ENCODE peak calls at places on chromosomes 3 and 15, in ten cellular contexts. One of them, this sample, is unnamed.

GRCh38 chr15:101326026-101326315 is 30.9 kb upstream of the SNRPA1 start:
- DNase-seq in activated CD4-positive, alpha-beta memory T cell treated with anti-CD3 and anti-CD28 coated beads, Interleukin-2, amount 10 ng/mL, durations not matched to agents 7 days and 5 days: no peak
- DNase-seq in mesendoderm: no peak
- DNase-seq in left ventricle myocardium superior: no peak
- DNase-seq in fibroblast of pulmonary artery: no peak
- DNase-seq in activated T-cell treated with anti-CD3 and anti-CD28 coated beads, Interleukin-2, amount 50 U/mL, for 1 hour: no peak
- DNase-seq in germinal center: no peak
- DNase-seq in stimulated activated CD8-positive, alpha-beta memory T cell treated with anti-CD3 and anti-CD28 coated beads, Interleukin-7, amount 100 ng/mL, for 1 hour: no peak
- DNase-seq in T-helper 2 cell: no peak
- DNase-seq in spleen: peak
- DNase-seq in this sample: no peak

GRCh38 chr15:39770748-39771689 is 11.6 kb downstream of the FSIP1 start:
- DNase-seq in spleen: no peak
- DNase-seq in activated T-cell treated with anti-CD3 and anti-CD28 coated beads, Interleukin-2, amount 50 U/mL, for 1 hour: no peak
- DNase-seq in left ventricle myocardium superior: peak
- DNase-seq in germinal center: no peak
- DNase-seq in stimulated activated CD8-positive, alpha-beta memory T cell treated with anti-CD3 and anti-CD28 coated beads, Interleukin-7, amount 100 ng/mL, for 1 hour: no peak
- DNase-seq in T-helper 2 cell: no peak
- DNase-seq in fibroblast of pulmonary artery: peak
- DNase-seq in mesendoderm: peak
- DNase-seq in activated CD4-positive, alpha-beta memory T cell treated with anti-CD3 and anti-CD28 coated beads, Interleukin-2, amount 10 ng/mL, durations not matched to agents 7 days and 5 days: no peak
- DNase-seq in this sample: no peak

GRCh38 chr3:126121632-126122031 is 37.7 kb upstream of the SLC41A3 start:
- DNase-seq in activated T-cell treated with anti-CD3 and anti-CD28 coated beads, Interleukin-2, amount 50 U/mL, for 1 hour: no peak
- DNase-seq in germinal center: no peak
- DNase-seq in stimulated activated CD8-positive, alpha-beta memory T cell treated with anti-CD3 and anti-CD28 coated beads, Interleukin-7, amount 100 ng/mL, for 1 hour: no peak
- DNase-seq in left ventricle myocardium superior: no peak
- DNase-seq in spleen: peak
- DNase-seq in activated CD4-positive, alpha-beta memory T cell treated with anti-CD3 and anti-CD28 coated beads, Interleukin-2, amount 10 ng/mL, durations not matched to agents 7 days and 5 days: no peak
- DNase-seq in mesendoderm: no peak
- DNase-seq in T-helper 2 cell: no peak
- DNase-seq in fibroblast of pulmonary artery: no peak
- DNase-seq in this sample: peak

GRCh38 chr15:42138968-42139386 is 17.5 kb downstream of the PLA2G4F start:
- DNase-seq in fibroblast of pulmonary artery: no peak
- DNase-seq in germinal center: no peak
- DNase-seq in activated T-cell treated with anti-CD3 and anti-CD28 coated beads, Interleukin-2, amount 50 U/mL, for 1 hour: no peak
- DNase-seq in spleen: peak
- DNase-seq in T-helper 2 cell: no peak
- DNase-seq in stimulated activated CD8-positive, alpha-beta memory T cell treated with anti-CD3 and anti-CD28 coated beads, Interleukin-7, amount 100 ng/mL, for 1 hour: no peak
- DNase-seq in mesendoderm: peak
- DNase-seq in activated CD4-positive, alpha-beta memory T cell treated with anti-CD3 and anti-CD28 coated beads, Interleukin-2, amount 10 ng/mL, durations not matched to agents 7 days and 5 days: no peak
- DNase-seq in left ventricle myocardium superior: no peak
- DNase-seq in this sample: no peak

GRCh38 chr15:72785452-72786243 is 2.1 kb upstream of the ADPGK start:
- DNase-seq in germinal center: no peak
- DNase-seq in activated T-cell treated with anti-CD3 and anti-CD28 coated beads, Interleukin-2, amount 50 U/mL, for 1 hour: peak
- DNase-seq in mesendoderm: no peak
- DNase-seq in left ventricle myocardium superior: no peak
- DNase-seq in fibroblast of pulmonary artery: no peak
- DNase-seq in spleen: no peak
- DNase-seq in T-helper 2 cell: no peak
- DNase-seq in stimulated activated CD8-positive, alpha-beta memory T cell treated with anti-CD3 and anti-CD28 coated beads, Interleukin-7, amount 100 ng/mL, for 1 hour: no peak
- DNase-seq in activated CD4-positive, alpha-beta memory T cell treated with anti-CD3 and anti-CD28 coated beads, Interleukin-2, amount 10 ng/mL, durations not matched to agents 7 days and 5 days: peak
- DNase-seq in this sample: peak

GRCh38 chr15:40238481-40238926 is 359 bp upstream of the PAK6 start:
- DNase-seq in stimulated activated CD8-positive, alpha-beta memory T cell treated with anti-CD3 and anti-CD28 coated beads, Interleukin-7, amount 100 ng/mL, for 1 hour: no peak
- DNase-seq in mesendoderm: no peak
- DNase-seq in fibroblast of pulmonary artery: no peak
- DNase-seq in spleen: no peak
- DNase-seq in germinal center: no peak
- DNase-seq in activated CD4-positive, alpha-beta memory T cell treated with anti-CD3 and anti-CD28 coated beads, Interleukin-2, amount 10 ng/mL, durations not matched to agents 7 days and 5 days: no peak
- DNase-seq in T-helper 2 cell: no peak
- DNase-seq in activated T-cell treated with anti-CD3 and anti-CD28 coated beads, Interleukin-2, amount 50 U/mL, for 1 hour: no peak
- DNase-seq in left ventricle myocardium superior: no peak
- DNase-seq in this sample: no peak

GRCh38 chr15:40060241-40060961 is 21.4 kb upstream of the SRP14 start:
- DNase-seq in spleen: peak
- DNase-seq in left ventricle myocardium superior: no peak
- DNase-seq in activated T-cell treated with anti-CD3 and anti-CD28 coated beads, Interleukin-2, amount 50 U/mL, for 1 hour: no peak
- DNase-seq in fibroblast of pulmonary artery: no peak
- DNase-seq in mesendoderm: no peak
- DNase-seq in germinal center: no peak
- DNase-seq in activated CD4-positive, alpha-beta memory T cell treated with anti-CD3 and anti-CD28 coated beads, Interleukin-2, amount 10 ng/mL, durations not matched to agents 7 days and 5 days: no peak
- DNase-seq in stimulated activated CD8-positive, alpha-beta memory T cell treated with anti-CD3 and anti-CD28 coated beads, Interleukin-7, amount 100 ng/mL, for 1 hour: no peak
- DNase-seq in T-helper 2 cell: no peak
- DNase-seq in this sample: no peak

GRCh38 chr3:5731100-5731499 is 543.6 kb downstream of the EDEM1 start:
- DNase-seq in spleen: no peak
- DNase-seq in left ventricle myocardium superior: no peak
- DNase-seq in stimulated activated CD8-positive, alpha-beta memory T cell treated with anti-CD3 and anti-CD28 coated beads, Interleukin-7, amount 100 ng/mL, for 1 hour: no peak
- DNase-seq in activated CD4-positive, alpha-beta memory T cell treated with anti-CD3 and anti-CD28 coated beads, Interleukin-2, amount 10 ng/mL, durations not matched to agents 7 days and 5 days: no peak
- DNase-seq in activated T-cell treated with anti-CD3 and anti-CD28 coated beads, Interleukin-2, amount 50 U/mL, for 1 hour: no peak
- DNase-seq in germinal center: no peak
- DNase-seq in mesendoderm: peak
- DNase-seq in T-helper 2 cell: no peak
- DNase-seq in fibroblast of pulmonary artery: no peak
- DNase-seq in this sample: no peak

This sample was measured in activated effector memory CD4-positive, alpha-beta T cell treated with anti-CD3 and anti-CD28 coated beads, Interleukin-2, amount 50 U/mL, for 16 hours.